ENCODE peak calls at places on chromosomes 3 and 15, in four cellular contexts. U is astrocyte of the spinal cord, B is ELR, Y is psoas muscle. K is an unnamed sample.

GRCh38 chr15:49621327-49622210 is 721 bp downstream of the DTWD1 start:
- DNase-seq in Y (no peak), B (peak; percentile 46), U (peak; percentile 42), K (no peak)

GRCh38 chr3:98777801-98778220 is 14.7 kb downstream of the ST3GAL6 start:
- DNase-seq in U (peak; percentile 55), Y (no peak), B (peak; percentile 28), K (no peak)

GRCh38 chr15:75702431-75702830 is 10.2 kb downstream of the CSPG4 start:
- DNase-seq in Y (no peak), U (no peak), B (no peak), K (no peak)

GRCh38 chr3:13115991-13116390 is 42.8 kb upstream of the IQSEC1 start:
- DNase-seq in Y (no peak), U (no peak), B (no peak), K (no peak)

GRCh38 chr15:33188654-33189257 is 5.8 kb downstream of the FMN1 start:
- DNase-seq in B (no peak), U (no peak), Y (no peak), K (no peak)

GRCh38 chr3:40208251-40208650 is 101.3 kb upstream of the EIF1B start:
- DNase-seq in B (no peak), Y (no peak), U (no peak), K (no peak)

GRCh38 chr3:171806200-171807128 is 3.8 kb downstream of the PLD1 start:
- DNase-seq in B (peak; percentile 78), Y (no peak), U (peak; percentile 83), K (no peak)

GRCh38 chr3:135125171-135125801 is 330.2 kb downstream of the EPHB1 start:
- DNase-seq in U (peak; percentile 22), Y (no peak), B (peak; percentile 18), K (no peak)

GRCh38 chr3:172394692-172395091 is 53.6 kb downstream of the GHSR start:
- DNase-seq in Y (no peak), U (no peak), B (no peak), K (no peak)

GRCh38 chr15:64844576-64845140 is 2.9 kb downstream of the PLEKHO2 start:
- DNase-seq in Y (no peak), B (no peak), U (no peak), K (no peak)

GRCh38 chr15:66753687-66754377 is 51.8 kb downstream of the SMAD6 start:
- DNase-seq in B (no peak), U (no peak), Y (no peak), K (no peak)

GRCh38 chr15:50077655-50078054 is 41.4 kb downstream of the ATP8B4 start:
- DNase-seq in U (no peak), B (no peak), Y (no peak), K (no peak)

K was measured in amygdala.